ENCODE peak calls at places on chromosomes 16 and 17, in eight cellular contexts. X is neural progenitor cell, Y is ascending aorta, D is natural killer cell, J is cardiac muscle cell, R is WTC11, K is GM12865, L is cardiac fibroblast. Z is an unnamed sample.
A peak's percentile ranks its signal among the peaks of the same experiment; 100 is the strongest.

GRCh38 chr17:56810846-56811775 is 22.6 kb downstream of the C17orf67 start:
- DNase-seq in J (no peak), K (no peak), R (no peak), X (peak; percentile 50), D (no peak), L (no peak), Y (no peak), Z (no peak)

GRCh38 chr16:66639091-66639885 is 34.8 kb downstream of the CMTM3 start:
- DNase-seq in D (no peak), J (no peak), Y (no peak), K (no peak), X (no peak), L (peak; percentile 51), R (no peak), Z (no peak)

GRCh38 chr16:4578961-4579530 is 22.9 kb downstream of the C16orf96 start:
- DNase-seq in L (no peak), K (no peak), X (no peak), D (no peak), R (no peak), J (no peak), Y (no peak), Z (no peak)

GRCh38 chr17:19644493-19645210 is 3.9 kb upstream of the ALDH3A2 start:
- DNase-seq in R (no peak), J (no peak), L (peak; percentile 13), Y (no peak), X (no peak), K (no peak), D (no peak), Z (no peak)

GRCh38 chr17:79891113-79891730 is 52.0 kb upstream of the CBX4 start:
- DNase-seq in X (no peak), L (no peak), Y (no peak), D (no peak), R (no peak), J (no peak), K (no peak), Z (no peak)

GRCh38 chr16:72210571-72210970 is 38.6 kb upstream of the PMFBP1 start:
- DNase-seq in Y (no peak), R (no peak), X (no peak), J (no peak), K (peak; percentile 24), D (no peak), L (no peak), Z (no peak)

GRCh38 chr16:1678500-1679098 is 520 bp downstream of the JPT2 start:
- DNase-seq in L (peak; percentile 44), Y (peak; percentile 71), D (peak; percentile 38), X (peak; percentile 41), R (no peak), J (peak; percentile 40), K (peak; percentile 48), Z (peak; percentile 50)

GRCh38 chr17:44007346-44008204 is 3.2 kb downstream of the NAGS start:
- DNase-seq in J (no peak), D (no peak), R (no peak), X (no peak), K (no peak), Y (no peak), L (no peak), Z (no peak)

GRCh38 chr16:67235816-67236547 is 9.1 kb downstream of the TMEM208 start:
- DNase-seq in Y (no peak), J (no peak), L (no peak), K (no peak), X (no peak), R (no peak), D (no peak), Z (no peak)

GRCh38 chr16:11094075-11094593 is 149.8 kb downstream of the CLEC16A start:
- DNase-seq in D (no peak), X (no peak), L (no peak), J (peak; percentile 58), R (no peak), K (peak; percentile 82), Y (no peak), Z (no peak)

GRCh38 chr16:31177136-31177535 is 2.8 kb upstream of the FUS start:
- DNase-seq in L (peak; percentile 36), Y (no peak), X (no peak), J (no peak), K (no peak), R (no peak), D (peak; percentile 54), Z (no peak)

GRCh38 chr16:62829084-62829483 is 792.8 kb upstream of the CDH8 start:
- DNase-seq in Y (no peak), L (no peak), D (no peak), J (no peak), K (no peak), X (no peak), R (no peak), Z (no peak)

GRCh38 chr17:49443862-49444261 is 29.2 kb upstream of the PHB1 start:
- DNase-seq in R (no peak), Y (no peak), X (no peak), L (peak; percentile 41), J (no peak), K (no peak), D (no peak), Z (no peak)

GRCh38 chr17:51035436-51035835 is 85.2 kb downstream of the SPAG9 start:
- DNase-seq in Y (no peak), X (peak; percentile 40), R (no peak), L (peak; percentile 89), K (peak; percentile 31), D (no peak), J (peak; percentile 14), Z (no peak)

GRCh38 chr16:10317425-10318001 is 68.3 kb upstream of the ATF7IP2 start:
- DNase-seq in K (no peak), X (no peak), Y (no peak), L (no peak), J (no peak), D (no peak), R (no peak), Z (no peak)

GRCh38 chr17:68613739-68614298 is 12.7 kb upstream of the FAM20A start:
- DNase-seq in Y (no peak), L (peak; percentile 66), R (peak; percentile 58), D (no peak), K (peak; percentile 66), X (peak; percentile 83), J (peak; percentile 92), Z (no peak)

GRCh38 chr17:2363318-2363717 is 26.0 kb downstream of the SGSM2 start:
- DNase-seq in X (no peak), R (no peak), D (no peak), Y (no peak), L (no peak), K (no peak), J (no peak), Z (no peak)

GRCh38 chr17:61128671-61129115 is 270.9 kb upstream of the TBX2 start:
- DNase-seq in X (no peak), J (no peak), D (no peak), Y (no peak), K (no peak), L (peak; percentile 78), R (no peak), Z (no peak)

DNA sequence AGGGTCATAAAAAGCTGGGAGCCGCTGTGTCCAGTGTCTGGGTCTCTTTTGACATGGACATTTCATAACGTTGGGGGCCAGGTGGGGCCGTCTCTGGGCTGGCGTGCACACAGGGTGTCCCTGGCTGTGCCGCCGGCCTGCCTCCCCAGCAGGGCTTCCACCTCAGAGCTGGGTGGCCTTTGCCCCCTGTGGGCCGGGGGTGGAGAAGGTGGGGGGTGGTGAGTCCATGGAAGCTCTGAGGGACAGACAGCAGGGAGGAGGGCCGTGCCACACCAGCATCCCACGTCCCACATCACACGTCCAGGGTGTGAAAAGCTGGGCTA is 908 bp upstream of the SNAI3 start:
- DNase-seq in D (no peak), J (no peak), Y (no peak), K (no peak), L (no peak), X (no peak), R (no peak), Z (no peak)
- TF ChIP-seq CTCF in D (no peak), J (no peak), Y (no peak), K (no peak), L (no peak), X (no peak), R (no peak), Z (no peak)

DNA sequence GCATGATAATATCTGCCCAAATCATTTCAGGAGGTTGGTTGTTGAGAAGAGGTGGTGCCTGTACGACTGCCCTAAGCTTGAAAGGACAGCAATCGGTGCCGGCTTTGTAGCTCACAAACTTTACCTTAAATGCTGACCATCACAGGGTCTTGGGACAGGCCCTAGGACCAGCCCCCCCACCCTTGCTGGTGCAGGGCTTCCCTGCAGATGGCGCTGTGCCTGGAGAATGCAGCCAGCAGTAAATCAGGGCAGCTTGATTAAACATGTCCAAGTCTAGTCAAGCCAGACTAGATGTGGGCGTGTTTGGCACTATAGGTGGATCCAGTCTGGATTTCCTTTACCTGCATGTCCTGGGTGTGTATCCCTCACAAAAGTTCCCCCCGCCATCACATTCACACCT is 135.5 kb upstream of the CRHR1 start:
- DNase-seq in L (no peak), J (no peak), D (no peak), X (peak; percentile 65), R (peak; percentile 80), K (no peak), Y (no peak), Z (no peak)
- TF ChIP-seq CTCF in L (no peak), J (no peak), D (no peak), X (peak; percentile 71), R (peak; percentile 70), K (peak; percentile 26), Y (no peak), Z (no peak)

GRCh38 chr16:7160093-7160492 is 172.6 kb upstream of the RBFOX1 start:
- DNase-seq in X (no peak), D (no peak), Y (no peak), J (no peak), K (no peak), L (no peak), R (no peak), Z (no peak)

GRCh38 chr16:7167651-7168050 is 165.0 kb upstream of the RBFOX1 start:
- DNase-seq in Y (no peak), K (no peak), D (no peak), X (no peak), L (no peak), R (no peak), J (no peak), Z (no peak)

GRCh38 chr16:7158481-7158880 is 174.2 kb upstream of the RBFOX1 start:
- DNase-seq in Y (no peak), J (no peak), D (no peak), R (no peak), K (no peak), L (no peak), X (no peak), Z (no peak)

DNA sequence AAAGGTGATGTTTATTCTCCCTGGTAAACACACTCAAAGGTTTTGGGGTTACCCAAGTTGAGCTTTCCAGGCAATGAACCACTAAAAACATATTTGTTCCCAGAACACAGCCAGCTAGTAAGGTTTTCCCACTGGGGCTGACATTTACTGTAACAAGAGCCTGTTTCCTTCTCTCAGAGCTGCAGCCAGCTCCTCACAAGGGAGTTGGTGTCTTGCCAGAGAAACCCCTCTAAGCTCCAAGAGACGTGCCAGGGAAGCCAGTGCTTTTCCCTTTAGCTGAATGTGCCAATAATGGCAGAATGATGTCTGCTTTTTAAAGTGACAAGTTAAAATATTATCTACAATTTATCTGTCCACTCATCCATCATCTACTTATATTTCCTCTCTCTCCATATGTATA is 170.8 kb upstream of the RBFOX1 start:
- DNase-seq in X (no peak), L (no peak), J (no peak), D (no peak), Y (no peak), K (no peak), R (no peak), Z (no peak)
- TF ChIP-seq CTCF in X (no peak), L (no peak), J (no peak), D (no peak), Y (no peak), K (no peak), R (no peak), Z (no peak)

GRCh38 chr17:6327007-6327406 is 107.9 kb downstream of the AIPL1 start:
- DNase-seq in Y (no peak), X (peak; percentile 35), K (peak; percentile 1), R (peak; percentile 37), L (no peak), D (no peak), J (no peak), Z (no peak)
- TF ChIP-seq CTCF in Y (no peak), X (peak; percentile 29), K (no peak), R (no peak), L (no peak), D (no peak), J (no peak), Z (no peak)